ENCODE peak calls at places on chromosomes 5 and 9, in seven cellular contexts. One of them, this sample, is unnamed. For H3K27me3, the result is how much of the 10 kb centered on the place peaks cover.

GRCh38 chr9:78601957-78602565 is 305.1 kb downstream of the PSAT1 start:
- DNase-seq in SK-N-SH: peak
- DNase-seq in breast epithelium: no peak
- DNase-seq in small intestine: peak
- DNase-seq in uterus: no peak
- DNase-seq in CD8-positive, alpha-beta T cell: no peak
- DNase-seq in CD4-positive, alpha-beta T cell: no peak
- DNase-seq in this sample: peak

GRCh38 chr5:133581348-133581747 is 31.0 kb downstream of the FSTL4 start:
- DNase-seq in SK-N-SH: no peak
- DNase-seq in CD4-positive, alpha-beta T cell: no peak
- DNase-seq in breast epithelium: no peak
- DNase-seq in small intestine: no peak
- DNase-seq in CD8-positive, alpha-beta T cell: no peak
- DNase-seq in uterus: no peak
- DNase-seq in this sample: no peak

GRCh38 chr9:89025538-89025937 is 34.3 kb downstream of the S1PR3 start:
- DNase-seq in CD8-positive, alpha-beta T cell: no peak
- DNase-seq in small intestine: no peak
- DNase-seq in SK-N-SH: no peak
- DNase-seq in uterus: no peak
- DNase-seq in CD4-positive, alpha-beta T cell: no peak
- DNase-seq in breast epithelium: no peak
- DNase-seq in this sample: no peak

GRCh38 chr5:8693341-8693844 is 824.4 kb downstream of the MTRR start:
- DNase-seq in CD8-positive, alpha-beta T cell: no peak
- DNase-seq in CD4-positive, alpha-beta T cell: no peak
- DNase-seq in breast epithelium: no peak
- DNase-seq in small intestine: no peak
- DNase-seq in uterus: no peak
- DNase-seq in SK-N-SH: no peak
- DNase-seq in this sample: no peak

GRCh38 chr5:14138608-14139540 is 4.3 kb upstream of the TRIO start:
- DNase-seq in SK-N-SH: no peak
- DNase-seq in uterus: no peak
- DNase-seq in CD4-positive, alpha-beta T cell: no peak
- DNase-seq in CD8-positive, alpha-beta T cell: no peak
- DNase-seq in small intestine: no peak
- DNase-seq in breast epithelium: no peak
- DNase-seq in this sample: no peak

GRCh38 chr9:108074900-108075299 is 585.3 kb upstream of the KLF4 start:
- DNase-seq in breast epithelium: no peak
- DNase-seq in CD4-positive, alpha-beta T cell: no peak
- DNase-seq in CD8-positive, alpha-beta T cell: no peak
- DNase-seq in SK-N-SH: no peak
- DNase-seq in small intestine: no peak
- DNase-seq in uterus: no peak
- DNase-seq in this sample: no peak

GRCh38 chr5:96143450-96143849 is 181.8 kb upstream of the ELL2 start:
- DNase-seq in breast epithelium: no peak
- DNase-seq in CD4-positive, alpha-beta T cell: no peak
- DNase-seq in CD8-positive, alpha-beta T cell: no peak
- DNase-seq in SK-N-SH: no peak
- DNase-seq in uterus: no peak
- DNase-seq in small intestine: no peak
- DNase-seq in this sample: peak

GRCh38 chr5:141121563-141121962 is at the start of gene PCDHB4:
- DNase-seq in CD8-positive, alpha-beta T cell: no peak
- DNase-seq in small intestine: no peak
- DNase-seq in breast epithelium: no peak
- DNase-seq in CD4-positive, alpha-beta T cell: no peak
- DNase-seq in SK-N-SH: peak
- DNase-seq in uterus: peak
- DNase-seq in this sample: no peak

GRCh38 chr5:78077369-78078068 is 217.0 kb downstream of the AP3B1 start:
- DNase-seq in CD8-positive, alpha-beta T cell: no peak
- DNase-seq in small intestine: no peak
- DNase-seq in uterus: no peak
- DNase-seq in breast epithelium: no peak
- DNase-seq in CD4-positive, alpha-beta T cell: no peak
- DNase-seq in SK-N-SH: no peak
- DNase-seq in this sample: no peak

GRCh38 chr9:33800886-33801285 is 5.5 kb downstream of the PRSS3 start:
- DNase-seq in small intestine: no peak
- DNase-seq in breast epithelium: no peak
- DNase-seq in SK-N-SH: no peak
- DNase-seq in CD4-positive, alpha-beta T cell: no peak
- DNase-seq in uterus: no peak
- DNase-seq in CD8-positive, alpha-beta T cell: no peak
- DNase-seq in this sample: no peak

GRCh38 chr5:180027449-180028089 is 44.0 kb downstream of the RNF130 start:
- DNase-seq in breast epithelium: no peak
- DNase-seq in CD4-positive, alpha-beta T cell: no peak
- DNase-seq in SK-N-SH: no peak
- DNase-seq in small intestine: no peak
- DNase-seq in CD8-positive, alpha-beta T cell: no peak
- DNase-seq in uterus: no peak
- DNase-seq in this sample: no peak

GRCh38 chr9:126472446-126472845 is 141.3 kb upstream of the LMX1B start:
- DNase-seq in CD8-positive, alpha-beta T cell: no peak
- DNase-seq in CD4-positive, alpha-beta T cell: no peak
- DNase-seq in small intestine: no peak
- DNase-seq in breast epithelium: no peak
- DNase-seq in SK-N-SH: no peak
- DNase-seq in uterus: no peak
- DNase-seq in this sample: no peak

GRCh38 chr5:60376860-60377259 is 323.1 kb downstream of the DEPDC1B start:
- DNase-seq in CD8-positive, alpha-beta T cell: no peak
- DNase-seq in SK-N-SH: no peak
- DNase-seq in uterus: no peak
- DNase-seq in CD4-positive, alpha-beta T cell: no peak
- DNase-seq in breast epithelium: no peak
- DNase-seq in small intestine: no peak
- DNase-seq in this sample: no peak

GRCh38 chr9:37541465-37541864 is 34.7 kb downstream of the FBXO10 start:
- DNase-seq in small intestine: no peak
- DNase-seq in CD8-positive, alpha-beta T cell: no peak
- DNase-seq in CD4-positive, alpha-beta T cell: no peak
- DNase-seq in breast epithelium: no peak
- DNase-seq in SK-N-SH: no peak
- DNase-seq in uterus: no peak
- DNase-seq in this sample: no peak

GRCh38 chr9:94443039-94443722 is 111.7 kb upstream of the PCAT7 start:
- DNase-seq in small intestine: no peak
- DNase-seq in uterus: no peak
- DNase-seq in SK-N-SH: no peak
- DNase-seq in breast epithelium: no peak
- DNase-seq in CD4-positive, alpha-beta T cell: no peak
- DNase-seq in CD8-positive, alpha-beta T cell: no peak
- DNase-seq in this sample: no peak

GRCh38 chr5:95725071-95725820 is 5.9 kb upstream of the RHOBTB3 start:
- DNase-seq in SK-N-SH: no peak
- DNase-seq in CD4-positive, alpha-beta T cell: no peak
- DNase-seq in CD8-positive, alpha-beta T cell: no peak
- DNase-seq in small intestine: no peak
- DNase-seq in uterus: no peak
- DNase-seq in breast epithelium: no peak
- DNase-seq in this sample: peak

GRCh38 chr9:131233989-131234388 is 42.3 kb downstream of the FAM78A start:
- DNase-seq in CD4-positive, alpha-beta T cell: no peak
- DNase-seq in CD8-positive, alpha-beta T cell: no peak
- DNase-seq in SK-N-SH: no peak
- DNase-seq in small intestine: peak
- DNase-seq in breast epithelium: no peak
- DNase-seq in uterus: no peak
- DNase-seq in this sample: no peak

GRCh38 chr5:175656966-175657365 is 905 bp upstream of the HRH2 start:
- DNase-seq in SK-N-SH: no peak
- DNase-seq in breast epithelium: no peak
- DNase-seq in uterus: no peak
- DNase-seq in small intestine: no peak
- DNase-seq in CD8-positive, alpha-beta T cell: no peak
- DNase-seq in CD4-positive, alpha-beta T cell: no peak
- DNase-seq in this sample: no peak

GRCh38 chr5:93349613-93350012 is 231.4 kb downstream of the NR2F1-AS1 start:
- DNase-seq in CD4-positive, alpha-beta T cell: no peak
- DNase-seq in breast epithelium: no peak
- DNase-seq in small intestine: no peak
- DNase-seq in uterus: no peak
- DNase-seq in CD8-positive, alpha-beta T cell: no peak
- DNase-seq in SK-N-SH: no peak
- DNase-seq in this sample: no peak

GRCh38 chr5:114053377-114053776 is 308.5 kb upstream of the KCNN2 start:
- DNase-seq in small intestine: no peak
- DNase-seq in SK-N-SH: no peak
- DNase-seq in breast epithelium: no peak
- DNase-seq in uterus: no peak
- DNase-seq in CD8-positive, alpha-beta T cell: no peak
- DNase-seq in CD4-positive, alpha-beta T cell: no peak
- DNase-seq in this sample: no peak

GRCh38 chr5:114055318-114055788 is 306.5 kb upstream of the KCNN2 start:
- DNase-seq in uterus: peak
- DNase-seq in CD4-positive, alpha-beta T cell: no peak
- DNase-seq in SK-N-SH: peak
- DNase-seq in CD8-positive, alpha-beta T cell: no peak
- DNase-seq in small intestine: no peak
- DNase-seq in breast epithelium: no peak
- DNase-seq in this sample: peak

GRCh38 chr5:114050087-114050486 is 311.8 kb upstream of the KCNN2 start:
- DNase-seq in uterus: no peak
- DNase-seq in CD4-positive, alpha-beta T cell: no peak
- DNase-seq in breast epithelium: no peak
- DNase-seq in small intestine: no peak
- DNase-seq in SK-N-SH: no peak
- DNase-seq in CD8-positive, alpha-beta T cell: no peak
- DNase-seq in this sample: no peak

DNA sequence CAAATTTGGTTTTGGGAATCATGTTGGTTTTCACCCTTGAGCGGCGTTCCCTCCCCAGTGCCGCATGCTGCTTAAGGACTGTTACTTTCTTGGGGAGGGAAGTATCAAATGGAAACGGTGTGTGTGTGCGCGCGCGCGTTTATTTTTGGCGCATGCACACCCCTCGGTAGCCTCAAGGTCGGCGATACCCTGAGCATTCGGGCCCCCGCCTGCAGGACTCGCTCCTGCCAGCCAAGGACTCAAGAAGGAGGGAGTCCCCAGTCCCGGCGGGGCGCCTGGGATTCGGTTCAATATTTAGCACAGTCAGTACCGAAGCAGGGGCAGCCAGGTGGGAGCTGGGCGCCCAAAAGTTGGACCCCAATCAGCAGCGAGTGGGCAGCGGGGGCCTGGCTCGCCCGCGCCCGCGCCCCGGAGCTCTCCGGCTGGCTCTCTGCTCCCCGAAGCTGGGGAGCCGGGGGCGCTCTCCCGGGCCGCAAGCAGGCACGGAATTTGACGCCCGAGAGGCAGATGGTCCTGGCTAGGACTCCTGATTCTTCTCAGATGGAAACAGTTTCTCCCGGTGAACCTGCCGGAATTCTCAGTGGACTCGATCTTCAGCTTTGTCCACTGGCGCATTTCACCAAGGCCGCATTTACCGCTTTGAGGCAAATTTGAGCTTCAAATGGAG is 305.9 kb upstream of the KCNN2 start:
- DNase-seq in breast epithelium: no peak
- DNase-seq in SK-N-SH: peak
- DNase-seq in uterus: peak
- DNase-seq in CD8-positive, alpha-beta T cell: no peak
- DNase-seq in CD4-positive, alpha-beta T cell: no peak
- DNase-seq in small intestine: no peak
- DNase-seq in this sample: no peak
- H3K27me3 ChIP-seq in breast epithelium: under half
- H3K27me3 ChIP-seq in SK-N-SH: under half
- H3K27me3 ChIP-seq in uterus: under half
- H3K27me3 ChIP-seq in CD8-positive, alpha-beta T cell: under half
- H3K27me3 ChIP-seq in CD4-positive, alpha-beta T cell: under half
- H3K27me3 ChIP-seq in small intestine: under half
- H3K27me3 ChIP-seq in this sample: under half

DNA sequence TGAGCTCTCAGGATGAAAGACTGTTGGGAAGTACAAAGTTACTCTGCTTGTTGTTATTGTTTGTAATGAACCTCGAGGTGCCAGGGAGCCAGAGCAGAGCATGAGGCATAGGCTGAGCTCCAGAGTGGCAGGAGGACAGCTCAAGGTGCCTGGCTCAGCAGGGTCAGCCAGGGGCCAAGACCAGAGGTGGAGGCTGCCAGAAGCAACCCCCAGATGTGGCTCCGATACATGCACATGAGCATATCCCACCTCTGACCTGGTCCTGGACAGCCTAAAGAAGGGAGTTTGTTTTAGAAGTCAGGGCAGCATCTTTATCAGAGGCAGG is 105.6 kb downstream of the PSD2 start:
- DNase-seq in CD4-positive, alpha-beta T cell: no peak
- DNase-seq in CD8-positive, alpha-beta T cell: no peak
- DNase-seq in SK-N-SH: no peak
- DNase-seq in uterus: no peak
- DNase-seq in breast epithelium: no peak
- DNase-seq in small intestine: no peak
- DNase-seq in this sample: no peak
- H3K27me3 ChIP-seq in CD4-positive, alpha-beta T cell: under half
- H3K27me3 ChIP-seq in CD8-positive, alpha-beta T cell: under half
- H3K27me3 ChIP-seq in SK-N-SH: under half
- H3K27me3 ChIP-seq in uterus: under half
- H3K27me3 ChIP-seq in breast epithelium: under half
- H3K27me3 ChIP-seq in small intestine: under half
- H3K27me3 ChIP-seq in this sample: under half

DNA sequence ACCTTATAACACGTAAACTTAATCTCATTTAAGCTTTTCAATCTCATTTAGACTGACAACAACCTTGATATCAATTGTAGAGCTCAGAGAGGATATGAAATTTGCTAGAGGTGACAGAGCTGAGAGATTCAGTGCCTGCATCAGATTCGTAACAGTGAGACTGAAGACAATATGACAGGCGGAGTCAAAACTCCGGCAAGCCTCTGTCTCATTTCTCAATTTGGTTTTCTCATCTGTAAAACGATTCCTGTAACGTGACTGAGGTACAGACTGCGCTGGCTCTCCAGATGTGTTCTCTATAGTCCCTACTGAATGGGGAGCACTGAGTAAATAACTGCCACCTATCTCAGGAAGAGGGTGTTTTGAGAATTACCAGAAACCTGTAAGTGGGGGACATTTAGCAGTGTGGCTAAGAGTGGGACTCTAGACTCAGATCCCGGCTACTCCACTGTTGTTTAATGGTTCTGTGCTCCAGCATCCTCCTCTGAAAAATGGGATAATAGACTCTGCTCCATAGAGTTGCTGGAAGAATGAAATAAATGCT is 3.0 kb upstream of the MCIDAS start:
- DNase-seq in small intestine: no peak
- DNase-seq in CD8-positive, alpha-beta T cell: no peak
- DNase-seq in CD4-positive, alpha-beta T cell: no peak
- DNase-seq in SK-N-SH: no peak
- DNase-seq in breast epithelium: no peak
- DNase-seq in uterus: no peak
- DNase-seq in this sample: no peak
- H3K27me3 ChIP-seq in small intestine: half or more
- H3K27me3 ChIP-seq in CD8-positive, alpha-beta T cell: half or more
- H3K27me3 ChIP-seq in CD4-positive, alpha-beta T cell: half or more
- H3K27me3 ChIP-seq in SK-N-SH: half or more
- H3K27me3 ChIP-seq in breast epithelium: half or more
- H3K27me3 ChIP-seq in uterus: half or more
- H3K27me3 ChIP-seq in this sample: under half

GRCh38 chr5:2272039-2272438 is 389.3 kb upstream of the IRX4 start:
- DNase-seq in small intestine: no peak
- DNase-seq in CD8-positive, alpha-beta T cell: no peak
- DNase-seq in CD4-positive, alpha-beta T cell: no peak
- DNase-seq in uterus: no peak
- DNase-seq in SK-N-SH: no peak
- DNase-seq in breast epithelium: no peak
- DNase-seq in this sample: no peak
- H3K27me3 ChIP-seq in small intestine: under half
- H3K27me3 ChIP-seq in CD8-positive, alpha-beta T cell: under half
- H3K27me3 ChIP-seq in CD4-positive, alpha-beta T cell: under half
- H3K27me3 ChIP-seq in uterus: under half
- H3K27me3 ChIP-seq in SK-N-SH: under half
- H3K27me3 ChIP-seq in breast epithelium: under half
- H3K27me3 ChIP-seq in this sample: under half

This sample was measured in HAP-1.